ENCODE peak calls at places on chromosomes 7 and 10, in nine cellular contexts. R is GM23248, I is pancreas, X is OCI-LY7, M is A549, K is suprapubic skin, C is left ventricle myocardium inferior, D is cardiac muscle cell, P is fibroblast of lung. Y is an unnamed sample. For H3K4me1, the result is how much of the 10 kb centered on the place peaks cover.

GRCh38 chr7:24980695-24981543 is 941 bp upstream of the OSBPL3 start:
- DNase-seq in R (peak), I (peak), X (peak), M (peak), K (peak), C (no peak), D (peak), P (peak), Y (peak)

GRCh38 chr7:110421490-110422241 is 669.3 kb upstream of the LRRN3 start:
- DNase-seq in R (no peak), I (no peak), X (no peak), M (no peak), K (no peak), C (no peak), D (no peak), P (no peak), Y (no peak)

GRCh38 chr7:150430465-150431085 is 19.9 kb upstream of the GIMAP8 start:
- DNase-seq in R (peak), I (no peak), X (no peak), M (no peak), K (peak), C (no peak), D (no peak), P (no peak), Y (no peak)

GRCh38 chr7:131774419-131775220 is 218.2 kb upstream of the PODXL start:
- DNase-seq in R (no peak), I (no peak), X (no peak), M (no peak), K (no peak), C (no peak), D (peak), P (peak), Y (no peak)

GRCh38 chr10:68628576-68629127 is 68.5 kb downstream of the TET1 start:
- DNase-seq in R (no peak), I (no peak), X (peak), M (no peak), K (no peak), C (no peak), D (peak), P (peak), Y (no peak)

GRCh38 chr7:114026486-114027089 is 107.8 kb upstream of the PPP1R3A start:
- DNase-seq in R (peak), I (no peak), X (peak), M (peak), K (no peak), C (no peak), D (peak), P (peak), Y (no peak)

GRCh38 chr10:46019541-46020343 is 10.7 kb downstream of the NCOA4 start:
- DNase-seq in R (no peak), I (no peak), X (peak), M (no peak), K (no peak), C (no peak), D (peak), P (no peak), Y (peak)

GRCh38 chr10:80170026-80170425 is 35.3 kb downstream of the ANXA11 start:
- DNase-seq in R (no peak), I (no peak), X (no peak), M (no peak), K (no peak), C (no peak), D (no peak), P (no peak), Y (no peak)

GRCh38 chr7:131040467-131040932 is 287.2 kb upstream of the MKLN1 start:
- DNase-seq in R (peak), I (peak), X (peak), M (peak), K (no peak), C (no peak), D (peak), P (peak), Y (no peak)

GRCh38 chr10:69974551-69975155 is 78.0 kb upstream of the MACROH2A2 start:
- DNase-seq in R (peak), I (no peak), X (no peak), M (no peak), K (no peak), C (no peak), D (no peak), P (peak), Y (no peak)

GRCh38 chr10:33334170-33334838 is at the start of gene NRP1:
- DNase-seq in R (peak), I (peak), X (no peak), M (no peak), K (no peak), C (peak), D (peak), P (peak), Y (peak)

GRCh38 chr7:133164444-133164843 is 82.6 kb upstream of the CHCHD3 start:
- DNase-seq in R (no peak), I (no peak), X (no peak), M (no peak), K (no peak), C (no peak), D (no peak), P (no peak), Y (no peak)

GRCh38 chr7:106175507-106175906 is 63.4 kb upstream of the SYPL1 start:
- DNase-seq in R (no peak), I (no peak), X (no peak), M (no peak), K (no peak), C (no peak), D (no peak), P (no peak), Y (no peak)

GRCh38 chr7:44434201-44434600 is 56.3 kb downstream of the NUDCD3 start:
- DNase-seq in R (no peak), I (no peak), X (no peak), M (no peak), K (no peak), C (no peak), D (no peak), P (no peak), Y (no peak)

GRCh38 chr10:31366703-31367102 is 47.7 kb downstream of the ZEB1 start:
- DNase-seq in R (no peak), I (no peak), X (no peak), M (no peak), K (no peak), C (no peak), D (no peak), P (no peak), Y (no peak)

GRCh38 chr10:31374146-31374696 is 55.2 kb downstream of the ZEB1 start:
- DNase-seq in R (peak), I (no peak), X (no peak), M (no peak), K (no peak), C (no peak), D (no peak), P (peak), Y (no peak)

GRCh38 chr10:31368724-31369123 is 49.7 kb downstream of the ZEB1 start:
- DNase-seq in R (no peak), I (no peak), X (no peak), M (no peak), K (no peak), C (no peak), D (peak), P (no peak), Y (no peak)

DNA sequence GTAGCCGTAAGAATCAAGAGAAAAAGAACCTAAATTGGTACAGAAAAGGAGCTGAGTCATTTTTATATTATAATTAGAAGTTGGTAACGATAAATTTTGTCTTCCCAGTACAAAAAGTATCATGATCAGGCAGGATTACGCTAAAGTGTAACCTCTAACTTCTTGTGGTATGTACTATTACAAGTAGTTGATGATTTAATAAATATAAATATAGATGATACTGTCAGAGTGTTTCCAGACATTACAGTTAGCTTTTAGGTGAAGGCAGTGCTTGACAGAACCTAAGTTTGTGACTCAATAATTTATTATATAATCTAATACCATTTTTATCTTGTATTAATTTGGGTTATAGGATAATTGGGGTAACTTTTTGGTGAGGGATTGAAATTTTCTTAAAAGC is 53.4 kb downstream of the ZEB1 start:
- DNase-seq in R (no peak), I (no peak), X (no peak), M (no peak), K (no peak), C (no peak), D (no peak), P (no peak), Y (no peak)
- H3K4me1 ChIP-seq in R (under half), I (under half), X (under half), M (under half), K (under half), C (half or more), D (under half), P (under half), Y (under half)

GRCh38 chr10:110499796-110500514 is 2.2 kb downstream of the DUSP5 start:
- DNase-seq in R (peak), I (no peak), X (no peak), M (no peak), K (no peak), C (no peak), D (no peak), P (no peak), Y (no peak)
- H3K4me1 ChIP-seq in R (half or more), I (under half), X (half or more), M (under half), K (half or more), C (half or more), D (under half), P (under half), Y (under half)

GRCh38 chr10:73858750-73859439 is 15.5 kb downstream of the CAMK2G start:
- DNase-seq in R (no peak), I (no peak), X (peak), M (no peak), K (no peak), C (no peak), D (no peak), P (no peak), Y (no peak)

GRCh38 chr10:73859441-73860049 is 14.8 kb downstream of the CAMK2G start:
- DNase-seq in R (peak), I (no peak), X (no peak), M (no peak), K (no peak), C (no peak), D (no peak), P (no peak), Y (no peak)

GRCh38 chr10:73857446-73857845 is 16.9 kb downstream of the CAMK2G start:
- DNase-seq in R (no peak), I (no peak), X (no peak), M (no peak), K (no peak), C (no peak), D (no peak), P (peak), Y (no peak)

GRCh38 chr10:73856261-73856660 is 18.1 kb downstream of the CAMK2G start:
- DNase-seq in R (no peak), I (no peak), X (no peak), M (no peak), K (no peak), C (no peak), D (no peak), P (no peak), Y (no peak)

GRCh38 chr10:73858013-73858708 is 16.2 kb downstream of the CAMK2G start:
- DNase-seq in R (no peak), I (no peak), X (no peak), M (no peak), K (no peak), C (no peak), D (no peak), P (peak), Y (no peak)
- H3K4me1 ChIP-seq in R (under half), I (under half), X (under half), M (under half), K (under half), C (under half), D (under half), P (under half), Y (under half)

GRCh38 chr7:75624134-75624832 is 114.5 kb downstream of the HIP1 start:
- DNase-seq in R (peak), I (no peak), X (peak), M (no peak), K (no peak), C (peak), D (peak), P (peak), Y (peak)
- H3K4me1 ChIP-seq in R (under half), I (under half), X (under half), M (under half), K (under half), C (under half), D (under half), P (under half), Y (under half)

DNA sequence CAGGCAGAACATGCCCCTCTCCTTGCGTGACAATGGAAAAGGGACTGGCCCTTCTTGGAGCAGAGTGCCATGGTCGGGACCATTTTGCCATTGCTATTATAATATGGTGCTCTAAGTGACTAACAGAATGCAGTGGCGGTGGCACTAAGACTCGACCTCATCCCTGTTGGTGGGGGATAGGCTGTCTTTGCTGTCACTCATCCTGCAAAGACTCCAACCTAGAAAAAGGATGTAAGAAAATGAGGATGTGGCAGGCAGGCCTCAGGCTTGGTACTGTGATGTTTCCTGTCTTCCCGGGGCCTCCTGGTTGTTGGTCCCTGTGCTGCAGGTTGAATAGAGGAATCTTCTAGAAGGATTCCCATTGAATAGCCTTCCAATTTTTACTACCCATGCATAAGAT is 18.6 kb downstream of the BLNK start:
- DNase-seq in R (no peak), I (no peak), X (no peak), M (no peak), K (no peak), C (no peak), D (no peak), P (no peak), Y (no peak)
- H3K4me1 ChIP-seq in R (under half), I (under half), X (half or more), M (under half), K (under half), C (under half), D (under half), P (under half), Y (under half)

GRCh38 chr10:86689146-86689545 is 20.8 kb downstream of the LDB3 start:
- DNase-seq in R (no peak), I (no peak), X (no peak), M (no peak), K (no peak), C (no peak), D (no peak), P (no peak), Y (no peak)
- H3K4me1 ChIP-seq in R (under half), I (under half), X (under half), M (under half), K (under half), C (under half), D (half or more), P (under half), Y (under half)

GRCh38 chr10:104328636-104328915 is 9.7 kb downstream of the ITPRIP start:
- DNase-seq in R (no peak), I (no peak), X (no peak), M (no peak), K (no peak), C (no peak), D (no peak), P (no peak), Y (peak)
- H3K4me1 ChIP-seq in R (half or more), I (under half), X (under half), M (half or more), K (half or more), C (half or more), D (half or more), P (half or more), Y (under half)

DNA sequence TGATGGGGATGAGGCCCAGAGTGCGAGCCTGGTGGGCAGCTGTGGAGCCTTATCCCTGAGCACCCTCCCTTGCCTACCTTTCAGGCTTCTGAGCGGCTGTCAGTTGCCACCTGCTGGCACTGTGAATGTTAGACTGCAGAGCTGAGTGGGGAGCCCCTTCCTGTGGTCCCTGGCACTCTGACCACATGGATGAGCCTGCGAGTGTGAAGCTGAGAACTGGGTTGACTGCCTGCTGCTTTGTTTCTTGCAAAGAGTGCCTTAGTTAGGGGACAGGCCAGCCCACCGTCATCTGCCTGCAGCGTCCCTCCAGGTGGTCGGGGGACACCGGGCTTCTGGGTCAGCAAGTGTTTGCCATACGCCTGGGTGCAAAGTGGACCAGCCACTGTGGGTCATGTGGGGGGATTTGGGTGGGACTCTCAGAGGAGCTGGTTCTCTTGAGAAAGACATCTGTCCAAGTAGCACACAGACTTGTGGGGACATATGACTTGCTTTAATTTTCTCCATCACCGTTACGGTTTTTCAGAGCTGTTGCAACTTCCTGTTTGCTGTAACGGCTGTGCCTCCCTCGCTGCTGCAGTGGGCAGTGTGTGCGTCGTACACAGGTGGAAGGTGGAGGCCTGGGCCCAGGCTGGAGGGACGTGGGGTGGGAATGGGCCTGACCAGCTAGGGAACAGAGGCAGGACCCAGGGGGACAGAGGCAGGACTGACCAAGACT is 13.7 kb downstream of the INPP5A start:
- DNase-seq in R (no peak), I (no peak), X (peak), M (no peak), K (no peak), C (no peak), D (no peak), P (no peak), Y (peak)
- H3K4me1 ChIP-seq in R (under half), I (under half), X (half or more), M (under half), K (under half), C (half or more), D (under half), P (under half), Y (under half)

GRCh38 chr7:139737221-139738100 is 40.3 kb downstream of the HIPK2 start:
- DNase-seq in R (peak), I (no peak), X (peak), M (no peak), K (no peak), C (no peak), D (no peak), P (no peak), Y (no peak)
- H3K4me1 ChIP-seq in R (half or more), I (under half), X (under half), M (half or more), K (under half), C (half or more), D (under half), P (under half), Y (half or more)

DNA sequence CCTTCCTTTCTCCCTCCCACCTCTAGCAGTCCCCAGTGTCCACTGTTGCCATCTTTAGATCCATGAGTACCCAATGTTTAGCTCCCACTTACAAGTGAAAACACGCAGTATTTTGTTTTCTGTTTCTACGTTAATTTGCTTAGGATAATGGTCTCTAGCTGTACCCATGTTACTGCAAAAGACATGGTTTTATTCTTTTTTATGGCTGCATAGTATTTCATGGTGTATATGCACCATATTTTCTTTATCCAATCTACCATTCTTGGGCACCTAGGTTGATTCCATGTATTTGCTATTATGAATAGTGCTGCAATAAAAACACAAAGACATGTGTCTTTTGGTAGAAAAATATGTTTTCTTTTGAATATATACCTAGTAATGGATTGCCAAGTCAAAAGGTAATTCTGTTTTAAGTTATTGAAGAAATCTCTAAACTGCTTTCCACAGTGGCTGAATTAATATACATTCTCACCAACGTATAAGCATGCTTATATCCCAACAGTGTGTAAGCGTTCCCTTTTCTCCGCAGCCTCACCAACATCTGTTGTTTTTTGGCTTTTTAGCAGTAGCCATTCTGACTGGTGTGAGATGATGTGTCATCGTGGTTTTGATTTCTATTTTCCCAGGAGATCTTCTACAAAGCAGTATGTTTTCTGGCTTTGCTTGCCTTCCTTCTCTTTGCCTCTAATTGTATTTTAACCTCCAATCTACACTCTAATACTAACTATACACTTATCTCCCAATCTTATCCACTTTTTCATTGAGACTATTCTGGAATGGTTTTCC is 179.5 kb upstream of the PHF14 start:
- DNase-seq in R (no peak), I (no peak), X (no peak), M (no peak), K (no peak), C (no peak), D (no peak), P (peak), Y (no peak)
- H3K4me1 ChIP-seq in R (under half), I (under half), X (under half), M (under half), K (under half), C (under half), D (under half), P (under half), Y (under half)

Y was measured in right lobe of liver.